ENCODE peak calls at places on chromosomes 13 and 19, in five cellular contexts. C is Calu3, U is cardiac septum, X is adrenal gland, B is tibial artery. D is an unnamed sample.

GRCh38 chr19:16587031-16588023 is 15.1 kb upstream of the SLC35E1 start:
- DNase-seq in X (peak; percentile 68), B (no peak), U (peak; percentile 87), C (no peak), D (no peak)

GRCh38 chr19:10007811-10008211 is 2.5 kb downstream of the COL5A3 start:
- DNase-seq in U (no peak), C (no peak), B (no peak), X (peak; percentile 67), D (no peak)

GRCh38 chr19:23716792-23717191 is 29.8 kb upstream of the ZNF675 start:
- DNase-seq in X (no peak), C (no peak), B (no peak), U (no peak), D (no peak)

GRCh38 chr19:18292460-18292809 is 11.0 kb upstream of the JUND start:
- DNase-seq in U (no peak), B (no peak), C (no peak), X (peak; percentile 77), D (no peak)

GRCh38 chr13:77351326-77351725 is 24.4 kb upstream of the MYCBP2 start:
- DNase-seq in C (no peak), B (no peak), U (no peak), X (no peak), D (no peak)

GRCh38 chr19:31675187-31675913 is 326.1 kb upstream of the TSHZ3 start:
- DNase-seq in C (no peak), B (no peak), X (no peak), U (no peak), D (no peak)

GRCh38 chr19:5811117-5811516 is 6.2 kb downstream of the NRTN start:
- DNase-seq in C (no peak), U (no peak), X (no peak), B (no peak), D (no peak)

GRCh38 chr13:40813662-40814454 is 24.4 kb downstream of the SLC25A15 start:
- DNase-seq in U (no peak), C (no peak), B (no peak), X (no peak), D (no peak)

GRCh38 chr13:31631071-31631470 is 108.3 kb upstream of the RXFP2 start:
- DNase-seq in X (no peak), C (no peak), U (no peak), B (no peak), D (no peak)

GRCh38 chr13:27982361-27982760 is 6.1 kb downstream of the URAD start:
- DNase-seq in C (no peak), B (no peak), U (no peak), X (no peak), D (no peak)

GRCh38 chr19:2949939-2950285 is 5.1 kb upstream of the ZNF77 start:
- DNase-seq in X (peak; percentile 87), C (peak; percentile 19), B (no peak), U (peak; percentile 84), D (no peak)

GRCh38 chr13:94419304-94419943 is 60.1 kb downstream of the DCT start:
- DNase-seq in X (no peak), C (no peak), B (no peak), U (no peak), D (no peak)

GRCh38 chr13:101493541-101493940 is 41.1 kb downstream of the ITGBL1 start:
- DNase-seq in X (no peak), C (no peak), U (no peak), B (no peak), D (no peak)